ENCODE peak calls at places on chromosomes 16 and 17, in nine cellular contexts. Z is PC-3, T is fibroblast of lung, G is H1, Y is GM23248, W is mammary epithelial cell, U is colonic mucosa, F is IMR-90, X is neural progenitor cell. O is an unnamed sample.
A peak's percentile ranks its signal among the peaks of the same experiment; 100 is the strongest.

GRCh38 chr17:50934672-50935200 is 68.6 kb upstream of the TOB1 start:
- DNase-seq in Z (no peak), T (no peak), G (no peak), Y (no peak), W (no peak), U (no peak), F (no peak), X (no peak), O (no peak)

GRCh38 chr17:64599187-64599676 is 62.9 kb downstream of the SMURF2 start:
- DNase-seq in Z (no peak), T (no peak), G (no peak), Y (no peak), W (no peak), U (no peak), F (no peak), X (peak; percentile 11), O (peak; percentile 54)

GRCh38 chr17:40779181-40779909 is 3.0 kb downstream of the KRT27 start:
- DNase-seq in Z (no peak), T (peak; percentile 6), G (no peak), Y (peak; percentile 6), W (no peak), U (no peak), F (no peak), X (no peak), O (peak; percentile 67)

GRCh38 chr16:2784536-2785100 is 2.7 kb downstream of the PRSS33 start:
- DNase-seq in Z (no peak), T (no peak), G (no peak), Y (no peak), W (no peak), U (no peak), F (no peak), X (no peak), O (peak; percentile 39)

GRCh38 chr17:4710693-4711634 is 532 bp downstream of the ARRB2 start:
- DNase-seq in Z (no peak), T (no peak), G (no peak), Y (peak; percentile 21), W (no peak), U (peak; percentile 40), F (no peak), X (no peak), O (no peak)

GRCh38 chr16:56356276-56357241 is 68.8 kb downstream of the AMFR start:
- DNase-seq in Z (peak; percentile 83), T (peak; percentile 84), G (peak; percentile 75), Y (peak; percentile 94), W (peak; percentile 67), U (peak; percentile 78), F (peak; percentile 88), X (peak; percentile 93), O (peak; percentile 96)

GRCh38 chr17:17491031-17491471 is 5.1 kb downstream of the RASD1 start:
- DNase-seq in Z (no peak), T (no peak), G (no peak), Y (no peak), W (no peak), U (no peak), F (no peak), X (no peak), O (no peak)

GRCh38 chr16:28081391-28081790 is 17.9 kb upstream of the GSG1L start:
- DNase-seq in Z (no peak), T (no peak), G (no peak), Y (no peak), W (no peak), U (no peak), F (no peak), X (no peak), O (no peak)

GRCh38 chr17:82272495-82273326 is 789 bp downstream of the CSNK1D start:
- DNase-seq in Z (no peak), T (no peak), G (no peak), Y (peak; percentile 50), W (no peak), U (peak; percentile 60), F (no peak), X (peak; percentile 63), O (peak; percentile 76)

GRCh38 chr17:16480995-16481394 is 11.0 kb downstream of the LRRC75A start:
- DNase-seq in Z (no peak), T (no peak), G (no peak), Y (no peak), W (no peak), U (no peak), F (no peak), X (no peak), O (peak; percentile 49)

GRCh38 chr17:978110-979093 is 1.2 kb downstream of the NXN start:
- DNase-seq in Z (peak; percentile 20), T (peak; percentile 62), G (no peak), Y (peak; percentile 59), W (peak; percentile 40), U (no peak), F (peak; percentile 61), X (peak; percentile 76), O (peak; percentile 84)

GRCh38 chr16:57837305-57838125 is 35.2 kb upstream of the KIFC3 start:
- DNase-seq in Z (no peak), T (no peak), G (no peak), Y (no peak), W (no peak), U (no peak), F (no peak), X (no peak), O (no peak)
- H3K9ac ChIP-seq in Z (no peak overlapping the region), T (no peak overlapping the region), G (no peak overlapping the region), Y (no peak overlapping the region), W (no peak overlapping the region), U (no peak overlapping the region), F (no peak overlapping the region), X (no peak overlapping the region), O (no peak overlapping the region)

GRCh38 chr17:7614422-7615264 is at the start of gene FXR2:
- DNase-seq in Z (peak; percentile 97), T (peak; percentile 99), G (peak; percentile 100), Y (peak; percentile 100), W (peak; percentile 100), U (peak; percentile 100), F (peak; percentile 100), X (peak; percentile 100), O (peak; percentile 100)

GRCh38 chr17:7611635-7612293 is 2.9 kb downstream of the FXR2 start:
- DNase-seq in Z (no peak), T (no peak), G (no peak), Y (no peak), W (no peak), U (no peak), F (no peak), X (no peak), O (no peak)

GRCh38 chr17:7612294-7612640 is 2.4 kb downstream of the FXR2 start:
- DNase-seq in Z (no peak), T (peak; percentile 35), G (no peak), Y (no peak), W (no peak), U (no peak), F (no peak), X (no peak), O (no peak)

GRCh38 chr17:7615265-7615747 is 609 bp upstream of the FXR2 start:
- DNase-seq in Z (no peak), T (no peak), G (no peak), Y (no peak), W (no peak), U (no peak), F (no peak), X (no peak), O (no peak)

DNA sequence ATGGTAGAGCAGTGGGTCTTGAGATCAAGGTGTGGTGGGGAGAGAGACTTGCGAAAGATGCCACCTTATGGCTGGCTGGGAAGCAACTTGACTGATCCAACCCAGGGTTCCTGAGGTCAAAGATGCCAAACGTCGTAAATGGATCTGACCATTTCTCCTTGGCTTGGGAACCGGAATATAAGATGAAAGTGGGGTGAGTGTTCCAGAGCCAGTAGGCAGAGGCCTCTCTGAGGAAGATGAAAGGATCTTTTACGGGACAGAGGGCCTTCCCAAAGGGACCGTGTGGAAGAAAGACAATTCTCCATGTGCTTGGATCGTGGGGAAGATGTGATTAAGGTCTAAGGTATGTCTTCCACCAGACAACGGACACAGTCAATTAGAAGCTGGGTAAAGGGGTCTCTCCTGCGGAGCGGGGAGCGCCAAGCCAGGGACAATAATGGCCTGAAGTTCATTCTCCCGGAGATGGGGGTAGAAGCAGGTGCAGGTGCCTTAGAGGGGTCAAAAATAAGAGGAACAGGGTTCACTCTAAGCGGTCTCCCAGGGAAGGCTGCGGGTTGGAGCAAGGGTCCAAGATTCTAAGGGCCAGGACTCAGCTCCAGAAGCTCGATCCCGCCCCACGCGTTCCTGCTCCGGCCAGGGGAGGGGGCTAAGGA is 802 bp downstream of the FXR2 start:
- DNase-seq in Z (peak; percentile 36), T (peak; percentile 61), G (no peak), Y (peak; percentile 68), W (peak; percentile 37), U (no peak), F (peak; percentile 50), X (no peak), O (peak; percentile 60)
- H3K27ac ChIP-seq in Z (peak overlapping the region; percentile 36), T (peak overlapping the region; percentile 65), G (peak overlapping the region; percentile 52), Y (peak overlapping the region; percentile 82), W (peak overlapping the region; percentile 81), U (peak overlapping the region; percentile 90), F (peak overlapping the region; percentile 75), X (no peak overlapping the region), O (peak overlapping the region; percentile 80)

GRCh38 chr17:27157297-27157696 is 136.6 kb upstream of the WSB1 start:
- DNase-seq in Z (no peak), T (no peak), G (no peak), Y (no peak), W (no peak), U (no peak), F (no peak), X (no peak), O (no peak)

GRCh38 chr17:27157898-27158297 is 136.0 kb upstream of the WSB1 start:
- DNase-seq in Z (no peak), T (no peak), G (no peak), Y (no peak), W (no peak), U (no peak), F (no peak), X (no peak), O (no peak)

GRCh38 chr17:27158390-27158789 is 135.5 kb upstream of the WSB1 start:
- DNase-seq in Z (no peak), T (no peak), G (no peak), Y (no peak), W (no peak), U (no peak), F (no peak), X (no peak), O (no peak)

GRCh38 chr17:27153005-27153404 is 140.9 kb upstream of the WSB1 start:
- DNase-seq in Z (no peak), T (peak; percentile 5), G (no peak), Y (peak; percentile 3), W (no peak), U (no peak), F (peak; percentile 11), X (no peak), O (no peak)

DNA sequence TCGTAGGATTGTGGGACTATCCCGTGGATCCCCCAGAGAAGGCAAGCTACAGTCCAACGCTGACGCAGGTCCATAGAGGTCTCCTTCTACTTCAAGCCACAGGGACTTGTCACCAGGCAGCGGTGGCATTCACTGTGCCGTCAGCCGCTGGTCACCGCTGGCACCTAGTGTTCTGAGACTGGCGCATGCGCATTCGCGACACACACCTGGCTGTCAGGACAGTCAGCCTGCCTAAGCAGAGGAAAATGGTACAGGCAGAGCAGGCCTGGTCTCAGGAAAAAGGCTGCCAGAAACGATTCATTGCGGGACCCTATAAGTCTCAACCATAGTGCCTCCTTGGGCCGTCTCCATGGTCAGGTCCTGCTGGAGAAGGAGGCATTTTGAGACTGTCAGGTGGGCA is 138.0 kb upstream of the WSB1 start:
- DNase-seq in Z (no peak), T (no peak), G (no peak), Y (no peak), W (no peak), U (no peak), F (no peak), X (no peak), O (no peak)
- H3K9me3 ChIP-seq in Z (no peaks in the 10 kb centered on the region), T (no peaks in the 10 kb centered on the region), G (peaks cover 80% of the 10 kb centered on the region), Y (no peaks in the 10 kb centered on the region), W (peaks cover 5% of the 10 kb centered on the region), U (no peaks in the 10 kb centered on the region), F (no peaks in the 10 kb centered on the region), X (peaks cover 33% of the 10 kb centered on the region), O (peaks cover 87% of the 10 kb centered on the region)

GRCh38 chr16:590875-591200 is 972 bp downstream of the RAB40C start:
- DNase-seq in Z (no peak), T (no peak), G (no peak), Y (no peak), W (no peak), U (no peak), F (no peak), X (no peak), O (no peak)
- H3K9ac ChIP-seq in Z (peak overlapping the region; percentile 69), T (peak overlapping the region; percentile 74), G (no peak overlapping the region), Y (peak overlapping the region; percentile 92), W (peak overlapping the region; percentile 41), U (peak overlapping the region; percentile 86), F (peak overlapping the region; percentile 74), X (no peak overlapping the region), O (no peak overlapping the region)